ENCODE peak calls at places on chromosomes 3 and 15, in seven cellular contexts. H, Q, K, D, X, Y and Z are unnamed samples.

GRCh38 chr3:5974637-5975322 is 787.3 kb downstream of the EDEM1 start:
- DNase-seq in H (no peak), Q (no peak), K (no peak), D (no peak), X (no peak), Y (no peak), Z (no peak)

GRCh38 chr3:8501388-8502131 is at the start of gene LMCD1:
- DNase-seq in H (peak; percentile 64), Q (peak; percentile 96), K (peak; percentile 95), D (peak; percentile 97), X (peak; percentile 96), Y (peak; percentile 81), Z (peak; percentile 96)

GRCh38 chr3:178129109-178129508 is 407.1 kb upstream of the KCNMB2 start:
- DNase-seq in H (no peak), Q (no peak), K (no peak), D (no peak), X (no peak), Y (no peak), Z (no peak)

GRCh38 chr15:65249641-65250040 is 37.0 kb downstream of the PARP16 start:
- DNase-seq in H (peak; percentile 38), Q (no peak), K (no peak), D (no peak), X (no peak), Y (no peak), Z (no peak)

GRCh38 chr3:104385421-104385820 is 981.3 kb upstream of the ALCAM start:
- DNase-seq in H (no peak), Q (no peak), K (no peak), D (no peak), X (no peak), Y (no peak), Z (no peak)

GRCh38 chr15:36798366-36798765 is 218.9 kb downstream of the CDIN1 start:
- DNase-seq in H (no peak), Q (no peak), K (no peak), D (no peak), X (no peak), Y (no peak), Z (no peak)

GRCh38 chr3:197518794-197519451 is 36.8 kb downstream of the BDH1 start:
- DNase-seq in H (no peak), Q (no peak), K (no peak), D (no peak), X (no peak), Y (no peak), Z (no peak)

GRCh38 chr3:124395584-124396340 is 334.5 kb upstream of the UMPS start:
- DNase-seq in H (no peak), Q (no peak), K (no peak), D (no peak), X (peak; percentile 20), Y (no peak), Z (no peak)

GRCh38 chr15:87477759-87478687 is 778.5 kb downstream of the NTRK3 start:
- DNase-seq in H (no peak), Q (no peak), K (no peak), D (peak; percentile 15), X (peak; percentile 76), Y (no peak), Z (no peak)

GRCh38 chr3:42539871-42540714 is 37.6 kb downstream of the VIPR1 start:
- DNase-seq in H (no peak), Q (no peak), K (peak; percentile 85), D (peak; percentile 78), X (peak; percentile 83), Y (peak; percentile 58), Z (peak; percentile 75)

GRCh38 chr3:32733631-32734229 is 48.7 kb downstream of the CNOT10 start:
- DNase-seq in H (peak; percentile 4), Q (no peak), K (no peak), D (peak; percentile 47), X (no peak), Y (no peak), Z (no peak)

GRCh38 chr3:194893121-194893979 is 207.7 kb downstream of the FAM43A start:
- DNase-seq in H (peak; percentile 16), Q (no peak), K (no peak), D (no peak), X (no peak), Y (no peak), Z (no peak)

GRCh38 chr15:63050737-63051700 is 8.5 kb downstream of the TPM1 start:
- DNase-seq in H (no peak), Q (no peak), K (peak; percentile 70), D (no peak), X (no peak), Y (no peak), Z (peak; percentile 80)
- H3K4me1 ChIP-seq in H (peaks cover 6% of the 10 kb centered on the region), Q (peaks cover 73% of the 10 kb centered on the region), K (peaks cover 29% of the 10 kb centered on the region), D (peaks cover 49% of the 10 kb centered on the region), X (peaks cover 86% of the 10 kb centered on the region), Y (peaks cover 18% of the 10 kb centered on the region), Z (peaks cover 70% of the 10 kb centered on the region)

GRCh38 chr3:61371123-61371522 is 119.9 kb upstream of the FHIT start:
- DNase-seq in H (no peak), Q (no peak), K (no peak), D (peak; percentile 34), X (peak; percentile 4), Y (no peak), Z (no peak)
- TF ChIP-seq CTCF in H (peak; percentile 73), Q (peak; percentile 18), K (peak; percentile 28), D (peak; percentile 89), X (peak; percentile 21), Y (peak; percentile 34), Z (no peak)

GRCh38 chr15:83545803-83546534 is 98.8 kb downstream of the SH3GL3 start:
- DNase-seq in H (no peak), Q (no peak), K (no peak), D (no peak), X (no peak), Y (no peak), Z (no peak)
- H3K4me1 ChIP-seq in H (no peaks in the 10 kb centered on the region), Q (no peaks in the 10 kb centered on the region), K (no peaks in the 10 kb centered on the region), D (no peaks in the 10 kb centered on the region), X (no peaks in the 10 kb centered on the region), Y (no peaks in the 10 kb centered on the region), Z (no peaks in the 10 kb centered on the region)

DNA sequence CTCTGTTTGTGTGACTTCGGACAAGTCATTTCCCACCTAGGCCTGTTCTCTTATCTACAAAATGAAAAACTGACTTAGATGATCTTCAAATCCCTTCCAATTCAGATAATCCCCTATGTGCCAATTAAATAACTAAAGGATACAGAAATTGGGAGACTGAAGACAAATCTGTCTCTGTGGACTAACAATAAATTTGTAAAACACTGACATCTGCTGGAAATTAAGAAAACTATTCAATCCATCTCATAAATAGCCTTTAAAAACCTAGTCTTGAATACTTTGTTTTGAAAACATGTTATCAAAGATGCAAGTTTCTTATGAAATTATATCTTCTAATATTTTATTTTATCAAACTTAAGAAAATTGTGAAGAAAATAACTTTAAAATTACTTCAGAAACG is 38.3 kb downstream of the MTHFS start:
- DNase-seq in H (no peak), Q (no peak), K (no peak), D (no peak), X (no peak), Y (no peak), Z (no peak)
- TF ChIP-seq CTCF in H (peak; percentile 11), Q (no peak), K (no peak), D (peak; percentile 30), X (no peak), Y (no peak), Z (no peak)

GRCh38 chr3:115862824-115863223 is 239.5 kb downstream of the GAP43 start:
- DNase-seq in H (no peak), Q (no peak), K (no peak), D (peak; percentile 27), X (no peak), Y (no peak), Z (no peak)
- H3K4me1 ChIP-seq in H (no peaks in the 10 kb centered on the region), Q (no peaks in the 10 kb centered on the region), K (no peaks in the 10 kb centered on the region), D (peaks cover 45% of the 10 kb centered on the region), X (no peaks in the 10 kb centered on the region), Y (no peaks in the 10 kb centered on the region), Z (no peaks in the 10 kb centered on the region)

DNA sequence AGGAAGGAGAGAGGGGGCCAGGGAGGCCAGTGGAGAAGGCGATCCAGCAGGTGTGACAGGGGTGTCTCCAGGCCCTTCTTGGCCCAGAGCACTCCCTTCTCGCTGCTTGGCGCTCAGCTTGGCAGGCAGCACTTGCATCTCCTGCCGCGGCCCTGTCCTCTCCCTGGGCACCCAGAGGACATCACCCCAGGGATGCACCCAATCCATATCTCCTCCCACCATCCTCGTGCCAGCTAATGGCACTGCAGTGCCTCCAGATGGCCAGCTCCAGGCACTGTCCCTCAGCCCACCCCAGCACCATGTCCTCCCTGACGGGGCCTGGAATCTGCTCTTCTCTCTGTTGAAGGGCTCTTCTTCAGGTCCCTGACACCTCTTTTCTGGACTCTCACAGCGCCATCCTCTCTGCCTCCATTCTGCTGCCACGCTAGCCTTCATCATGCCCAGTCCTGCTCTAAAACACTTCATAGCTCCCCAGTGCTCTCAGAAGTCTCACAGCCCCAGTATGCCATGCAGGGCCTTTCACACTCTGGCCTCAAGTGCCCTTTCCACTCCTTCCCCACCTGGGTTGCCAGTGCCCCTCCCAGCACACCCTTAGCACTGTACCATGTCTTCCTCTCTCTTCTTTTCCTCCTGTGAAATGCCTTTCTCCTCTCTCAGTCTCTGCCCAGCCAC is 106.8 kb upstream of the SLC6A11 start:
- DNase-seq in H (no peak), Q (no peak), K (no peak), D (peak; percentile 24), X (no peak), Y (no peak), Z (no peak)
- TF ChIP-seq CTCF in H (no peak), Q (no peak), K (no peak), D (peak; percentile 40), X (no peak), Y (no peak), Z (no peak)

GRCh38 chr15:78052545-78052944 is 25.0 kb downstream of the TBC1D2B start:
- DNase-seq in H (no peak), Q (no peak), K (no peak), D (no peak), X (no peak), Y (no peak), Z (no peak)
- H3K4me1 ChIP-seq in H (peaks cover 81% of the 10 kb centered on the region), Q (peaks cover 56% of the 10 kb centered on the region), K (peaks cover 68% of the 10 kb centered on the region), D (peaks cover 23% of the 10 kb centered on the region), X (peaks cover 70% of the 10 kb centered on the region), Y (peaks cover 76% of the 10 kb centered on the region), Z (peaks cover 78% of the 10 kb centered on the region)

DNA sequence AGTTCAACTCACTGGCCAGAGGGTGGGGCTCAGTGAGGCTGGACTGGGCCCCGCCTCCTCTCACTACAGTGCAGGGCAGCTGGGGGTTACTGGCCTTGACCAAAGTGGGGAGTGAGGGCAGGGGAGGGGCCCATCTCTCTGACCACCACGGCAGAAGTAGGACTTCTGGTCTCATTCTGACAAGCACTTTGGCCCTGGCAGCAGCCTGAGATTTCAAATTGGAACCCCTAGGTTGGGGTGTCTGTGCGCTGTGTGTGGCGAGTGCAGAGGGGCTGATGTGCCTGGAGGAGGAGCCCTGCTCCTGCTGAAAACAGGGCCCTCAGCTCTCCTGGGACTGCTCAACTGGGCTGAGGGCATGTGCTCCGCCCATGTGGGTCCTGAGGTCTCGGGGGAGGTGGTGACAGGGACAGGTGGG is 60.3 kb upstream of the RPL32 start:
- DNase-seq in H (no peak), Q (peak; percentile 12), K (no peak), D (no peak), X (no peak), Y (no peak), Z (no peak)
- TF ChIP-seq CTCF in H (no peak), Q (no peak), K (no peak), D (peak; percentile 24), X (no peak), Y (peak; percentile 1), Z (no peak)

GRCh38 chr3:69353492-69353891 is 32.4 kb downstream of the FRMD4B start:
- DNase-seq in H (no peak), Q (no peak), K (no peak), D (no peak), X (peak; percentile 22), Y (no peak), Z (no peak)
- H3K4me1 ChIP-seq in H (no peaks in the 10 kb centered on the region), Q (no peaks in the 10 kb centered on the region), K (no peaks in the 10 kb centered on the region), D (peaks cover 4% of the 10 kb centered on the region), X (no peaks in the 10 kb centered on the region), Y (no peaks in the 10 kb centered on the region), Z (no peaks in the 10 kb centered on the region)

GRCh38 chr3:127857270-127857801 is 35.0 kb upstream of the MGLL start:
- DNase-seq in H (no peak), Q (no peak), K (no peak), D (no peak), X (no peak), Y (no peak), Z (peak; percentile 14)
- TF ChIP-seq CTCF in H (peak; percentile 33), Q (no peak), K (no peak), D (peak; percentile 13), X (no peak), Y (no peak), Z (no peak)